ENCODE peak calls at places on chromosomes 11 and 22, in ten cellular contexts. Q, N, J, U, R, M, L, B, V and P are unnamed samples. For H3K9me3 and H3K4me1, the result is how much of the 10 kb centered on the place peaks cover.

GRCh38 chr11:10654211-10655150 is 39.1 kb downstream of the IRAG1 start:
- DNase-seq in V (peak), J (no peak), N (no peak), Q (no peak), R (peak), B (peak), U (peak), M (peak), L (peak), P (no peak)

GRCh38 chr11:36164522-36165250 is 124.5 kb downstream of the COMMD9 start:
- DNase-seq in B (no peak), N (no peak), M (no peak), J (no peak), U (no peak), V (no peak), R (no peak), Q (no peak), L (no peak), P (no peak)

GRCh38 chr11:12066056-12066798 is 44.2 kb upstream of the MICAL2 start:
- DNase-seq in V (peak), B (peak), J (no peak), Q (no peak), U (peak), R (no peak), N (peak), L (peak), M (no peak), P (peak)

GRCh38 chr11:65225284-65226102 is 36.3 kb upstream of the POLA2 start:
- DNase-seq in Q (peak), L (peak), N (no peak), R (peak), B (peak), M (peak), V (peak), J (peak), U (no peak), P (peak)

GRCh38 chr11:12053606-12054361 is 45.4 kb upstream of the DKK3 start:
- DNase-seq in J (peak), Q (no peak), M (no peak), U (no peak), N (no peak), L (no peak), V (no peak), R (no peak), B (peak), P (peak)

GRCh38 chr11:40291304-40292100 is 1168.0 kb downstream of the LRRC4C start:
- DNase-seq in J (no peak), L (peak), M (no peak), N (no peak), R (no peak), B (no peak), Q (no peak), V (no peak), U (no peak), P (no peak)

GRCh38 chr22:29679316-29679715 is 40.5 kb upstream of the CABP7 start:
- DNase-seq in J (no peak), N (no peak), R (no peak), M (no peak), L (no peak), Q (no peak), V (no peak), B (no peak), U (no peak), P (no peak)

GRCh38 chr22:46639843-46640242 is 19.7 kb downstream of the GRAMD4 start:
- DNase-seq in U (no peak), R (no peak), V (no peak), Q (no peak), L (no peak), M (no peak), B (no peak), J (no peak), N (no peak), P (no peak)

GRCh38 chr11:120660024-120660565 is 148.5 kb downstream of the GRIK4 start:
- DNase-seq in N (no peak), R (peak), M (peak), V (peak), B (no peak), L (peak), Q (no peak), U (peak), J (peak), P (no peak)

GRCh38 chr11:86988351-86988881 is 33.2 kb upstream of the FZD4 start:
- DNase-seq in R (no peak), J (no peak), L (no peak), N (no peak), V (no peak), Q (no peak), U (no peak), B (no peak), M (no peak), P (no peak)

GRCh38 chr11:19220903-19221682 is 19.3 kb upstream of the CSRP3 start:
- DNase-seq in J (no peak), L (peak), V (peak), N (no peak), M (no peak), U (no peak), Q (no peak), B (no peak), R (no peak), P (no peak)

GRCh38 chr11:116853461-116854073 is 16.1 kb upstream of the APOA1 start:
- DNase-seq in R (peak), J (no peak), Q (no peak), M (peak), N (no peak), U (peak), B (no peak), V (peak), L (peak), P (no peak)

GRCh38 chr11:19336331-19336730 is 95.6 kb upstream of the E2F8 start:
- DNase-seq in M (no peak), J (no peak), Q (no peak), R (no peak), U (no peak), V (no peak), B (no peak), N (no peak), L (no peak), P (no peak)

GRCh38 chr11:8356731-8357504 is 93.2 kb upstream of the LMO1 start:
- DNase-seq in M (no peak), L (peak), B (peak), J (peak), R (no peak), N (peak), U (no peak), Q (no peak), V (no peak), P (peak)

GRCh38 chr11:128927683-128928336 is 14.9 kb downstream of the TP53AIP1 start:
- DNase-seq in N (no peak), U (no peak), V (no peak), L (no peak), R (no peak), Q (no peak), B (no peak), M (no peak), J (peak), P (no peak)

GRCh38 chr22:37627091-37627490 is 12.4 kb upstream of the SH3BP1 start:
- DNase-seq in M (no peak), N (no peak), R (no peak), Q (no peak), V (no peak), B (no peak), J (no peak), L (no peak), U (no peak), P (no peak)

GRCh38 chr11:36213050-36213840 is 76.0 kb downstream of the COMMD9 start:
- DNase-seq in R (no peak), M (no peak), N (no peak), Q (no peak), B (no peak), U (no peak), J (no peak), V (no peak), L (no peak), P (no peak)

GRCh38 chr11:69887330-69887729 is 68.1 kb upstream of the FGF3 start:
- DNase-seq in U (no peak), Q (no peak), J (no peak), R (no peak), B (no peak), M (no peak), N (no peak), L (no peak), V (no peak), P (no peak)

GRCh38 chr11:77113382-77114088 is 10.9 kb downstream of the OMP start:
- DNase-seq in M (peak), Q (no peak), B (peak), N (no peak), U (no peak), L (peak), R (peak), J (peak), V (peak), P (no peak)

GRCh38 chr11:75768112-75768908 is at the start of gene DGAT2:
- DNase-seq in J (peak), M (peak), U (peak), Q (peak), N (peak), V (peak), R (peak), L (peak), B (peak), P (peak)

GRCh38 chr22:27624705-27625104 is 176.9 kb downstream of the MN1 start:
- DNase-seq in U (no peak), R (no peak), J (no peak), N (no peak), M (no peak), B (no peak), L (peak), Q (no peak), V (no peak), P (no peak)

GRCh38 chr11:108568183-108568858 is 25.2 kb downstream of the EXPH5 start:
- DNase-seq in L (no peak), U (no peak), R (no peak), B (no peak), Q (no peak), J (peak), M (no peak), V (peak), N (no peak), P (no peak)

GRCh38 chr11:76624515-76625379 is 45.8 kb downstream of the LRRC32 start:
- DNase-seq in U (no peak), J (no peak), Q (no peak), M (no peak), L (no peak), V (no peak), N (no peak), R (no peak), B (peak), P (no peak)

GRCh38 chr22:35518781-35519180 is 21.9 kb upstream of the RASD2 start:
- DNase-seq in B (no peak), V (no peak), M (no peak), J (no peak), N (no peak), Q (no peak), R (no peak), L (no peak), U (no peak), P (no peak)

GRCh38 chr11:72818971-72819370 is 4.8 kb downstream of the ATG16L2 start:
- DNase-seq in V (no peak), J (no peak), R (no peak), L (no peak), Q (no peak), N (no peak), U (no peak), B (no peak), M (no peak), P (no peak)

GRCh38 chr22:49825944-49826602 is 1.6 kb downstream of the BRD1 start:
- DNase-seq in V (no peak), B (peak), Q (peak), U (no peak), J (no peak), M (peak), R (peak), N (no peak), L (peak), P (peak)

GRCh38 chr22:41197046-41197807 is 7.9 kb upstream of the L3MBTL2 start:
- DNase-seq in B (peak), Q (peak), V (peak), N (no peak), U (no peak), M (peak), R (peak), J (peak), L (peak), P (peak)

GRCh38 chr11:15835705-15836411 is 520.5 kb downstream of the SOX6 start:
- DNase-seq in J (no peak), L (no peak), N (no peak), Q (no peak), B (no peak), M (no peak), U (no peak), V (no peak), R (no peak), P (no peak)

GRCh38 chr22:32987081-32987631 is 71.0 kb downstream of the SYN3 start:
- DNase-seq in R (no peak), V (no peak), B (no peak), N (no peak), J (no peak), Q (no peak), M (no peak), U (no peak), L (peak), P (no peak)

GRCh38 chr11:20658135-20658534 is 11.3 kb upstream of the NELL1 start:
- DNase-seq in B (no peak), L (no peak), J (no peak), N (no peak), V (no peak), R (no peak), M (no peak), Q (no peak), U (no peak), P (no peak)

GRCh38 chr11:66008468-66009101 is 3.2 kb upstream of the CST6 start:
- DNase-seq in J (no peak), M (no peak), N (no peak), U (no peak), Q (no peak), B (no peak), V (no peak), R (no peak), L (no peak), P (no peak)

DNA sequence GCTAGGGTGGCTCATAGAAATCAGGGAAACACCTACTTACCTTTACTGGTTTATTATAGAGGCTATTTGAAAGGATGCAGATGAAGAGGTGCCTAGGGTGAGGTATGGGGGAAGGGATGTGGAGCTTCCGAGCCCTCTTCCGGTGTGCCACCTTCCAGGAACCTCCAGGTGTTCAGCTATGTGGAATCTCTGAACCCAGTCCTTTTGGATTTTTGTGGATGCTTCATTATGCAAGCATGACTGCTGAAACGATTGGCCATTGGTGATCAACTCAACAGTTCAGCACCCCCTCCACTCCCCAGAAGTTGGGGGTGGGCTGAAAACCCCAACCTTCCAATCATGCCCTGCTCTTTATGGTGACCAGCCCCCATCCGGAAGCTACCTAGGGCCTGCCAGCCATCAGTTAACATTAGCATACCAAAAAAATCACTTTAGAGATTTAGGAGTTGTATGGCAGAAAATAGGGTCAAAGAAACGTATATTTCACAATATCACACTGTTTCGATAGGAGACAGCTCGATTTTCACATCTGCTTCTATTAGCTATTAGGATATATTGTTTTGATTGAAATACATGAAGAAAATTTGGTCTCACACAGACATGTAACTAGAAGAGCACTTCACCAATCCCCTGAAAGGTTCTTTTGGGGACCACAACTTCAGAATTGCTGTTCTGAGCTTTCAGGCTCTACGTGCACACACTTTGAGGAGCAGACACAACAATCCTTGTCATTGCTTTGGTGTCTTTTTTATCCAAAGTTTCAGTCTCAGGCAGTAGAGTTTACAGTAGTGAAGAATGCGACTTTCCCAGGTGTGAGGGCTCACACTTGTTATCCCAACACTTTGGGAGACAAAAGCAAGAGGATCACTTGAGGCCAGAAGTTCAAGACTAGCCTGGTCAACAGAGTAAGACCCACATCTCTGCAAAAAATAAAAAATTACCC is 3.3 kb upstream of the POLR2G start:
- DNase-seq in V (no peak), R (no peak), U (no peak), J (no peak), B (no peak), L (no peak), N (no peak), M (no peak), Q (no peak), P (no peak)
- H3K9me3 ChIP-seq in V (under half), R (under half), U (under half), J (under half), B (under half), L (under half), N (under half), M (under half), Q (under half), P (under half)

GRCh38 chr11:16984229-16984628 is 30.0 kb downstream of the PLEKHA7 start:
- DNase-seq in R (no peak), V (no peak), Q (no peak), M (no peak), L (no peak), J (no peak), N (no peak), B (no peak), U (no peak), P (no peak)
- H3K4me1 ChIP-seq in R (under half), V (half or more), Q (under half), M (under half), L (under half), J (under half), N (under half), B (under half), U (under half), P (half or more)

DNA sequence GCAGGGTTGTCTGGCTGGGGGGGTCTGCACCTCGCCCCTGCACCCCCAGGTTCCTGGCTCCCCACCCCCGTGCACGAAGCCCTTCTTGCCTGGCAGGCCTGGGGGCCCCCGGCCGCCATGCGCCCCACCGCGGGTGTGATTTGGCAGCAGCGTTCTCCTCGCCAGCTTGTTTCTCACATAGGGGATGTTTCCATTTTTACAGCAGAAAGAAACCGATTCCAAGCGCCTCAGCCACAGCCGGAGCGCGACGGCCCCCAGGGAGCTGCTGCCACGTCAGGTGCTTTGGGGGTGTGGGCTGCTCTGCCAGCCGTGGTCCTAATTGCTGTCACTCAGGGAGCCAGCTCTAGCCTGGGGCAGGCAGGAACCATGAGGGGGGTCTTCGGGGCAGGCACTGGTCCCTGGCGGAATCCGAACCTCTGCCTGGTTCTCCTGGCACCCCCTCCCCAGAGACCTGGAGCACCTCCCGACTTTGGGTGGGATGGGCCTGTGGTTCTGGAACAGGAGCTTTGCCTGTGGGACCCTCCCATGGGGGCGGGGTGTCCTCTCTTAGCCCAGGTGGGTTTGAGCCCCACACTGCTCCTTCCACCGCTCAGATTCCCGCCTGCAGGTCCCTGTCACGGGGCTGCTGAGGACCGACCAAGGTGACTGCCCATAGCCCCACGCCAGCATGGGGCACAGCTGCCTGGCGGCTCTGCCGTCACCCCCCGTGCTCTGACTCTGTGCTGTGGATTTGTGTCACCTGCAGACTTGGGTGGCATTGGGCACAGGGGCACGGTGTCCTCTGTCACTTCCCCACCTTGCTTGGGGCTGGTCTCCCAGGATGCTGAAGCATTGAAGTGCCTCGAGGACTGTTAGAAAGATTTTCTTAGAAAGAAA is 54.0 kb downstream of the RTN4R start:
- DNase-seq in B (no peak), V (no peak), N (no peak), L (no peak), Q (no peak), M (no peak), U (no peak), R (no peak), J (no peak), P (no peak)
- H3K4me3 ChIP-seq in B (no peak), V (no peak), N (no peak), L (no peak), Q (no peak), M (no peak), U (no peak), R (no peak), J (no peak), P (no peak)

DNA sequence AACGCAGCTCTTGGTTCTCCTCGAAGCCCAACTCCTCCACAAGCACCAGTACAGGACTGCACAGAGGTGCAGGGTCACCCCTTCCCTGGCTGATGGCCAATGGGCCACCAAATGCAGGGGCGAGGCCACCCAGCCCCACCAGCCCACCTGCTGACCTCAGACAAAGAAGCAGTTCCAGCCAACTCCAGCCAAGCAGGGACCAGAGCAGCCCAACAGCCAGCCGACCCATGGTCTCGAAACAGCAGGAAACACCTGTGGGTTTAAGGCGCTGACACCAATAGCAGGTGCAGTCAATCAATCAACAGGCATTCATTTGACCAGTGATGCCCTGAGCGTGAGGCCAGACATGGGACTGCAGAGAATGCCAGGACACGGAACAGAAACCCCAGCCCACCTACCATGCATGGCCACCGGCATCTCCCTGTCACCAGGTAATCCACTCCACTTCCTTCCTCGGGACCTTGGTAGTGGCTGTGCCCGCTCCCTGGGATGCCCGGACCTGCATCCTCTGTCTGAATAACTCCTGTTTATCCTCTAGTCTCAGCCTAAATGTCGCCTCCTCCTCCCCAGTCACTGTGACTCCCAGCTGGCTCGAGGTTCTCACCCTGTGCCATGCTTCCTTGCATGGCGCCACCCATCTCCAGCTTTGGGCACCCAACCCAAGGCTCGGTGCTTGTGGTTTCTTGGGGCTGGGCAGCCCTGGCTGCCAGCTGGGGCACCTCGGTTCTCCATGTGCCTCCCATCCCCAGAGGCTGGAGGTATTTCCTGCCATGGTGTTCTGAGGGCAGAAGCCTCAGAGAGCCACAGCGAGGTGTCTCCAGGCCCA is 1475.4 kb downstream of the BRD1 start:
- DNase-seq in Q (no peak), V (no peak), J (peak), N (peak), R (peak), B (no peak), U (no peak), L (no peak), M (no peak), P (peak)
- H3K9me3 ChIP-seq in Q (under half), V (under half), J (under half), N (under half), R (under half), B (under half), U (under half), L (under half), M (under half), P (under half)